ENCODE peak calls at places on chromosomes 12 and 14, in seven cellular contexts. V is kidney glomerular epithelial cell, L is sigmoid colon, E is SHP77, O is endothelial cell, Z is AG04449, P is osteocyte. K is an unnamed sample.
A peak's percentile ranks its signal among the peaks of the same experiment; 100 is the strongest.

GRCh38 chr12:2302711-2303255 is 250.0 kb downstream of the CACNA1C start:
- DNase-seq in V (no peak), L (no peak), E (no peak), O (no peak), Z (no peak), P (no peak), K (no peak)

GRCh38 chr12:71164166-71164876 is 6.5 kb upstream of the TSPAN8 start:
- DNase-seq in V (no peak), L (no peak), E (no peak), O (no peak), Z (no peak), P (no peak), K (no peak)

GRCh38 chr12:120962487-120963054 is 15.8 kb upstream of the HNF1A start:
- DNase-seq in V (peak; percentile 10), L (no peak), E (no peak), O (no peak), Z (no peak), P (no peak), K (no peak)

GRCh38 chr14:59275668-59276067 is 87.2 kb downstream of the DAAM1 start:
- DNase-seq in V (peak; percentile 90), L (no peak), E (no peak), O (no peak), Z (no peak), P (no peak), K (no peak)

GRCh38 chr14:102510616-102511520 is 1.3 kb upstream of the ANKRD9 start:
- DNase-seq in V (no peak), L (peak; percentile 64), E (no peak), O (peak; percentile 56), Z (no peak), P (no peak), K (no peak)

GRCh38 chr12:31279525-31279924 is 46.4 kb downstream of the SINHCAF start:
- DNase-seq in V (no peak), L (peak; percentile 66), E (no peak), O (no peak), Z (no peak), P (no peak), K (no peak)

GRCh38 chr12:52794479-52795331 is 1.2 kb downstream of the KRT3 start:
- DNase-seq in V (peak; percentile 36), L (no peak), E (no peak), O (no peak), Z (no peak), P (no peak), K (no peak)

GRCh38 chr14:63276016-63276415 is 42.7 kb downstream of the GPHB5 start:
- DNase-seq in V (no peak), L (no peak), E (no peak), O (no peak), Z (no peak), P (no peak), K (no peak)

GRCh38 chr12:122031342-122032216 is 9.9 kb downstream of the BCL7A start:
- DNase-seq in V (peak; percentile 18), L (no peak), E (no peak), O (peak; percentile 82), Z (no peak), P (no peak), K (no peak)

GRCh38 chr12:24778486-24779304 is 170.2 kb downstream of the BCAT1 start:
- DNase-seq in V (peak; percentile 12), L (no peak), E (peak; percentile 14), O (peak; percentile 6), Z (no peak), P (no peak), K (no peak)

GRCh38 chr14:23299986-23300686 is 2.5 kb downstream of the PPP1R3E start:
- DNase-seq in V (no peak), L (no peak), E (no peak), O (no peak), Z (no peak), P (no peak), K (no peak)

GRCh38 chr12:4830568-4830967 is 79.1 kb upstream of the KCNA1 start:
- DNase-seq in V (no peak), L (no peak), E (no peak), O (no peak), Z (no peak), P (no peak), K (no peak)

GRCh38 chr12:127685476-127686234 is 581.3 kb upstream of the TMEM132C start:
- DNase-seq in V (no peak), L (no peak), E (no peak), O (no peak), Z (no peak), P (no peak), K (no peak)

GRCh38 chr12:53722450-53723041 is 4.7 kb downstream of the CALCOCO1 start:
- DNase-seq in V (no peak), L (peak; percentile 6), E (no peak), O (no peak), Z (no peak), P (no peak), K (no peak)

GRCh38 chr12:68613209-68613904 is 2.7 kb downstream of the RAP1B start:
- DNase-seq in V (no peak), L (no peak), E (no peak), O (no peak), Z (no peak), P (no peak), K (no peak)

GRCh38 chr12:121903202-121903601 is 14.6 kb downstream of the PSMD9 start:
- DNase-seq in V (no peak), L (no peak), E (no peak), O (no peak), Z (no peak), P (no peak), K (no peak)

GRCh38 chr14:90627478-90627877 is 188.8 kb downstream of the TTC7B start:
- DNase-seq in V (peak; percentile 9), L (no peak), E (no peak), O (no peak), Z (no peak), P (no peak), K (no peak)

GRCh38 chr12:95205016-95205415 is 12.3 kb downstream of the FGD6 start:
- DNase-seq in V (no peak), L (no peak), E (no peak), O (no peak), Z (no peak), P (no peak), K (peak; percentile 49)

GRCh38 chr14:90487031-90487430 is 90.2 kb downstream of the CALM1 start:
- DNase-seq in V (no peak), L (no peak), E (peak; percentile 91), O (peak; percentile 14), Z (no peak), P (peak; percentile 75), K (peak; percentile 79)

GRCh38 chr12:111405856-111406473 is at the start of gene SH2B3:
- DNase-seq in V (peak; percentile 54), L (no peak), E (no peak), O (no peak), Z (no peak), P (no peak), K (no peak)